ENCODE peak calls at places on chromosomes 16 and 17, in nine cellular contexts. One of them, this sample, is unnamed.

GRCh38 chr17:54466875-54467274 is 433.8 kb upstream of the TOM1L1 start:
- DNase-seq in H1: no peak
- DNase-seq in Peyer's patch: no peak
- DNase-seq in heart left ventricle: no peak
- DNase-seq in IMR-90: no peak
- DNase-seq in breast epithelium: no peak
- DNase-seq in tibial nerve: no peak
- DNase-seq in thyroid gland: no peak
- DNase-seq in esophagus squamous epithelium: no peak
- DNase-seq in this sample: no peak

GRCh38 chr17:60383379-60383778 is 8.6 kb downstream of the USP32 start:
- DNase-seq in H1: no peak
- DNase-seq in esophagus squamous epithelium: no peak
- DNase-seq in Peyer's patch: no peak
- DNase-seq in thyroid gland: no peak
- DNase-seq in breast epithelium: no peak
- DNase-seq in IMR-90: no peak
- DNase-seq in tibial nerve: no peak
- DNase-seq in heart left ventricle: no peak
- DNase-seq in this sample: no peak

GRCh38 chr16:87295259-87295658 is 21.9 kb downstream of the C16orf95 start:
- DNase-seq in esophagus squamous epithelium: no peak
- DNase-seq in Peyer's patch: no peak
- DNase-seq in heart left ventricle: no peak
- DNase-seq in H1: no peak
- DNase-seq in breast epithelium: no peak
- DNase-seq in thyroid gland: no peak
- DNase-seq in tibial nerve: no peak
- DNase-seq in IMR-90: no peak
- DNase-seq in this sample: no peak

GRCh38 chr16:3800019-3800418 is 80.5 kb downstream of the CREBBP start:
- DNase-seq in heart left ventricle: no peak
- DNase-seq in tibial nerve: no peak
- DNase-seq in IMR-90: no peak
- DNase-seq in breast epithelium: no peak
- DNase-seq in H1: no peak
- DNase-seq in esophagus squamous epithelium: no peak
- DNase-seq in Peyer's patch: no peak
- DNase-seq in thyroid gland: no peak
- DNase-seq in this sample: no peak

GRCh38 chr17:81902023-81902652 is at the start of gene NPB:
- DNase-seq in heart left ventricle: no peak
- DNase-seq in esophagus squamous epithelium: no peak
- DNase-seq in breast epithelium: no peak
- DNase-seq in H1: peak; percentile 75
- DNase-seq in tibial nerve: no peak
- DNase-seq in Peyer's patch: peak; percentile 68
- DNase-seq in thyroid gland: peak; percentile 48
- DNase-seq in IMR-90: no peak
- DNase-seq in this sample: peak; percentile 55

GRCh38 chr17:72121164-72122001 is 563 bp downstream of the SOX9 start:
- DNase-seq in thyroid gland: peak; percentile 70
- DNase-seq in tibial nerve: no peak
- DNase-seq in H1: peak; percentile 81
- DNase-seq in heart left ventricle: peak; percentile 51
- DNase-seq in esophagus squamous epithelium: no peak
- DNase-seq in breast epithelium: no peak
- DNase-seq in Peyer's patch: peak; percentile 71
- DNase-seq in IMR-90: peak; percentile 69
- DNase-seq in this sample: peak; percentile 48

GRCh38 chr16:84421938-84422220 is 53.5 kb downstream of the ATP2C2 start:
- DNase-seq in tibial nerve: no peak
- DNase-seq in Peyer's patch: no peak
- DNase-seq in heart left ventricle: no peak
- DNase-seq in H1: no peak
- DNase-seq in IMR-90: no peak
- DNase-seq in esophagus squamous epithelium: no peak
- DNase-seq in breast epithelium: no peak
- DNase-seq in thyroid gland: no peak
- DNase-seq in this sample: no peak

GRCh38 chr16:7361416-7362129 is 28.9 kb downstream of the RBFOX1 start:
- DNase-seq in heart left ventricle: no peak
- DNase-seq in Peyer's patch: no peak
- DNase-seq in H1: no peak
- DNase-seq in thyroid gland: no peak
- DNase-seq in breast epithelium: no peak
- DNase-seq in esophagus squamous epithelium: no peak
- DNase-seq in IMR-90: no peak
- DNase-seq in tibial nerve: no peak
- DNase-seq in this sample: no peak

GRCh38 chr16:57680842-57681241 is 12.7 kb downstream of the ADGRG3 start:
- DNase-seq in tibial nerve: no peak
- DNase-seq in Peyer's patch: no peak
- DNase-seq in esophagus squamous epithelium: no peak
- DNase-seq in breast epithelium: no peak
- DNase-seq in H1: no peak
- DNase-seq in IMR-90: no peak
- DNase-seq in thyroid gland: no peak
- DNase-seq in heart left ventricle: no peak
- DNase-seq in this sample: no peak

GRCh38 chr17:13562271-13562800 is 39.4 kb downstream of the HS3ST3A1 start:
- DNase-seq in Peyer's patch: no peak
- DNase-seq in heart left ventricle: no peak
- DNase-seq in esophagus squamous epithelium: no peak
- DNase-seq in IMR-90: peak; percentile 97
- DNase-seq in breast epithelium: no peak
- DNase-seq in tibial nerve: no peak
- DNase-seq in H1: no peak
- DNase-seq in thyroid gland: no peak
- DNase-seq in this sample: no peak

GRCh38 chr16:51756447-51757123 is 605.5 kb upstream of the SALL1 start:
- DNase-seq in esophagus squamous epithelium: no peak
- DNase-seq in IMR-90: no peak
- DNase-seq in H1: no peak
- DNase-seq in Peyer's patch: no peak
- DNase-seq in breast epithelium: no peak
- DNase-seq in tibial nerve: no peak
- DNase-seq in heart left ventricle: no peak
- DNase-seq in thyroid gland: peak; percentile 53
- DNase-seq in this sample: no peak

GRCh38 chr16:79286646-79287423 is 313.7 kb downstream of the MAF start:
- DNase-seq in IMR-90: no peak
- DNase-seq in H1: no peak
- DNase-seq in esophagus squamous epithelium: no peak
- DNase-seq in tibial nerve: peak; percentile 15
- DNase-seq in breast epithelium: no peak
- DNase-seq in Peyer's patch: no peak
- DNase-seq in heart left ventricle: peak; percentile 40
- DNase-seq in thyroid gland: peak; percentile 42
- DNase-seq in this sample: peak; percentile 60

GRCh38 chr16:85686912-85687591 is 1.7 kb downstream of the GINS2 start:
- DNase-seq in heart left ventricle: no peak
- DNase-seq in H1: no peak
- DNase-seq in tibial nerve: no peak
- DNase-seq in thyroid gland: no peak
- DNase-seq in Peyer's patch: peak; percentile 63
- DNase-seq in IMR-90: no peak
- DNase-seq in breast epithelium: no peak
- DNase-seq in esophagus squamous epithelium: no peak
- DNase-seq in this sample: no peak

GRCh38 chr17:16942141-16943031 is 29.5 kb downstream of the TNFRSF13B start:
- DNase-seq in thyroid gland: no peak
- DNase-seq in esophagus squamous epithelium: no peak
- DNase-seq in H1: no peak
- DNase-seq in Peyer's patch: no peak
- DNase-seq in IMR-90: peak; percentile 8
- DNase-seq in tibial nerve: no peak
- DNase-seq in heart left ventricle: no peak
- DNase-seq in breast epithelium: peak; percentile 38
- DNase-seq in this sample: no peak

GRCh38 chr17:19414396-19415280 is 3.6 kb downstream of the RNF112 start:
- DNase-seq in H1: no peak
- DNase-seq in esophagus squamous epithelium: no peak
- DNase-seq in breast epithelium: no peak
- DNase-seq in Peyer's patch: no peak
- DNase-seq in tibial nerve: no peak
- DNase-seq in thyroid gland: no peak
- DNase-seq in heart left ventricle: no peak
- DNase-seq in IMR-90: no peak
- DNase-seq in this sample: no peak

DNA sequence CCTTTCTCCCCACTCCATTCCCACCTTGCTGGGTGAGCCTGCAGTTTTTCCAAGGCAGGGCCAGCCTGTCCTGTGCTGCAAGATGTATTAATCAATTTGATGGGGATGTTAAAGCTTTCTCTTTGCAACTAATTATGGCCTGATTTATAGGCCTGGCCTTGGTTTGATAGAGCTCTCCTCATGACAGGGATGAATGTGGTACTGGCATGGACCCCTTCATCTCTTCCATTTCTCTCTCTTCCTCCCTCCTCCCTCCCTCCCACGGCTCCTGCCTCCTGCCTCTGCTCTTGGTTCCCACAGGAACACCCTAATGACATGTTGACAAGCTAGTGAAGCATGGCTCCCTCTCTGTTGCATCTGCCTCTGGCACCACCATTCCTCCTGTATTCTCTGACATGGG is 47.2 kb upstream of the SKAP1 start:
- DNase-seq in breast epithelium: no peak
- DNase-seq in tibial nerve: no peak
- DNase-seq in Peyer's patch: no peak
- DNase-seq in esophagus squamous epithelium: no peak
- DNase-seq in heart left ventricle: no peak
- DNase-seq in H1: no peak
- DNase-seq in IMR-90: no peak
- DNase-seq in thyroid gland: no peak
- DNase-seq in this sample: no peak
- TF ChIP-seq CTCF in breast epithelium: no peak
- TF ChIP-seq CTCF in tibial nerve: no peak
- TF ChIP-seq CTCF in Peyer's patch: no peak
- TF ChIP-seq CTCF in esophagus squamous epithelium: no peak
- TF ChIP-seq CTCF in heart left ventricle: no peak
- TF ChIP-seq CTCF in H1: no peak
- TF ChIP-seq CTCF in IMR-90: no peak
- TF ChIP-seq CTCF in thyroid gland: no peak
- TF ChIP-seq CTCF in this sample: no peak

DNA sequence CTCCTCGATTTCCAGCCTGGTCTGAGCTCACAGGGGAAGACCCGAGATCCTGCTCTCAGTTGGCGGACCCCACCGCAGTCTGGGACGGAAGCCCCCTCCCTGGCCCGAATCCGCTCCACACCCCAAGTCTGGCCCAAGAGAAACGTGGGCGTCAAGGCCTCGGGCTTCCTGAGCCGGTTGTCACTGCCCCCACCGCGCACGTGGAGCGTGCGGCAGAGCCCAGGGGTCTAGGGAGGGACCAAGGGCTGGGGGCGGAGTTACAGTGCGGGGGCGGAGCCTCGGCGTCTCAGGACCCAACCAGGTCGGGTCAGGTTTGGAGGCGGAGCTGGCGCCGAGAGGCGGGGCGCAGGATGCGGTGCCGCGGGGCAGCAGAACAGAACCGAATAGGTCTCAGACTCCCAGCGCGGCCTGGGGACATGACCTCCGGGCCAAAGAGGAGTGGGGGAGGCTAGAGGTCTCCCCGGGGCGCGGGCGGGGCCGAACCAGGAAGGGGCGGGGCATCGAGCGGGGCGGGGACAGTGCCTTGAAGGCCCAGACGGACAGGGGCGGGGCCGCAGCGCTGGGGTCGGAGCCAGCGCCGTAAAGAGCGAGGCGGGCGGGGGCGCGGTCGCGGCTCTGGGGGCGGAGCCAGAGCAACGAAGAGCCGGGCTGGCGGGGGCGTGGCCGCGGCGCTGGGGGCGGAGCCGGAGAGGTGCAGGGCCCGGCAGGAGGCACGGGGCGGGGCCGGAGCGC is 429 bp upstream of the ZFPM1 start:
- DNase-seq in tibial nerve: peak; percentile 93
- DNase-seq in heart left ventricle: peak; percentile 98
- DNase-seq in IMR-90: peak; percentile 89
- DNase-seq in thyroid gland: peak; percentile 96
- DNase-seq in Peyer's patch: peak; percentile 100
- DNase-seq in H1: peak; percentile 99
- DNase-seq in esophagus squamous epithelium: peak; percentile 88
- DNase-seq in breast epithelium: peak; percentile 97
- DNase-seq in this sample: peak; percentile 99
- TF ChIP-seq POLR2A in tibial nerve: no peak
- TF ChIP-seq POLR2A in heart left ventricle: no peak
- TF ChIP-seq POLR2A in IMR-90: no peak
- TF ChIP-seq POLR2A in thyroid gland: no peak
- TF ChIP-seq POLR2A in Peyer's patch: no peak
- TF ChIP-seq POLR2A in H1: no peak
- TF ChIP-seq POLR2A in esophagus squamous epithelium: no peak
- TF ChIP-seq POLR2A in breast epithelium: no peak
- TF ChIP-seq POLR2A in this sample: peak; percentile 12

GRCh38 chr17:78390241-78391050 is 12.0 kb downstream of the PGS1 start:
- DNase-seq in breast epithelium: no peak
- DNase-seq in thyroid gland: no peak
- DNase-seq in heart left ventricle: no peak
- DNase-seq in Peyer's patch: no peak
- DNase-seq in H1: no peak
- DNase-seq in IMR-90: peak; percentile 100
- DNase-seq in tibial nerve: no peak
- DNase-seq in esophagus squamous epithelium: no peak
- DNase-seq in this sample: peak; percentile 41
- TF ChIP-seq CTCF in breast epithelium: no peak
- TF ChIP-seq CTCF in thyroid gland: no peak
- TF ChIP-seq CTCF in heart left ventricle: no peak
- TF ChIP-seq CTCF in Peyer's patch: no peak
- TF ChIP-seq CTCF in H1: peak; percentile 26
- TF ChIP-seq CTCF in IMR-90: peak; percentile 24
- TF ChIP-seq CTCF in tibial nerve: no peak
- TF ChIP-seq CTCF in esophagus squamous epithelium: peak; percentile 12
- TF ChIP-seq CTCF in this sample: no peak

GRCh38 chr17:47850692-47851573 is at the start of gene SP6:
- DNase-seq in tibial nerve: no peak
- DNase-seq in breast epithelium: peak; percentile 85
- DNase-seq in H1: peak; percentile 91
- DNase-seq in heart left ventricle: peak; percentile 57
- DNase-seq in IMR-90: peak; percentile 51
- DNase-seq in Peyer's patch: peak; percentile 94
- DNase-seq in esophagus squamous epithelium: no peak
- DNase-seq in thyroid gland: peak; percentile 82
- DNase-seq in this sample: peak; percentile 84
- TF ChIP-seq POLR2A in tibial nerve: no peak
- TF ChIP-seq POLR2A in breast epithelium: peak; percentile 33
- TF ChIP-seq POLR2A in H1: peak; percentile 70
- TF ChIP-seq POLR2A in heart left ventricle: peak; percentile 36
- TF ChIP-seq POLR2A in IMR-90: no peak
- TF ChIP-seq POLR2A in Peyer's patch: peak; percentile 95
- TF ChIP-seq POLR2A in esophagus squamous epithelium: no peak
- TF ChIP-seq POLR2A in thyroid gland: peak; percentile 83
- TF ChIP-seq POLR2A in this sample: no peak

This sample was measured in right lobe of liver.